ENCODE peak calls at places on chromosome 6, in seven cellular contexts. U, X, G, M, O, Y and J are unnamed samples. For H3K79me1, the result is how much of the 10 kb centered on the place peaks cover.

GRCh38 chr6:29745386-29745785 is 22.2 kb downstream of the HLA-F start:
- DNase-seq in U (no peak), X (no peak), G (no peak), M (no peak), O (no peak), Y (no peak), J (no peak)

GRCh38 chr6:5996701-5997419 is 9.9 kb downstream of the NRN1 start:
- DNase-seq in U (peak), X (no peak), G (peak), M (peak), O (no peak), Y (peak), J (peak)

GRCh38 chr6:141580988-141581387 is 551.7 kb upstream of the GJE1 start:
- DNase-seq in U (peak), X (no peak), G (peak), M (no peak), O (no peak), Y (no peak), J (no peak)

GRCh38 chr6:77638129-77638830 is 14.6 kb upstream of the MEI4 start:
- DNase-seq in U (no peak), X (no peak), G (no peak), M (no peak), O (no peak), Y (no peak), J (no peak)

GRCh38 chr6:152605342-152605741 is 31.8 kb downstream of the SYNE1 start:
- DNase-seq in U (no peak), X (no peak), G (peak), M (no peak), O (no peak), Y (no peak), J (no peak)

GRCh38 chr6:11370191-11371018 is 137.9 kb upstream of the NEDD9 start:
- DNase-seq in U (no peak), X (no peak), G (no peak), M (no peak), O (no peak), Y (no peak), J (no peak)

GRCh38 chr6:39224058-39224457 is 5.2 kb downstream of the KCNK5 start:
- DNase-seq in U (no peak), X (no peak), G (no peak), M (no peak), O (no peak), Y (no peak), J (no peak)

GRCh38 chr6:35128496-35128895 is 12.6 kb downstream of the TCP11 start:
- DNase-seq in U (peak), X (no peak), G (peak), M (no peak), O (no peak), Y (no peak), J (no peak)

GRCh38 chr6:165659945-165660862 is 2.8 kb downstream of the PDE10A start:
- DNase-seq in U (peak), X (no peak), G (peak), M (peak), O (peak), Y (no peak), J (peak)

GRCh38 chr6:140437619-140438345 is 1063.3 kb upstream of the CITED2 start:
- DNase-seq in U (no peak), X (no peak), G (peak), M (no peak), O (peak), Y (no peak), J (peak)

GRCh38 chr6:136072691-136073090 is 177.4 kb downstream of the MTFR2 start:
- DNase-seq in U (no peak), X (no peak), G (no peak), M (no peak), O (no peak), Y (no peak), J (no peak)

GRCh38 chr6:38775870-38776269 is 60.8 kb downstream of the DNAH8 start:
- DNase-seq in U (no peak), X (no peak), G (peak), M (no peak), O (no peak), Y (no peak), J (peak)

GRCh38 chr6:39416026-39416425 is 93.5 kb upstream of the KCNK16 start:
- DNase-seq in U (peak), X (no peak), G (no peak), M (no peak), O (no peak), Y (no peak), J (no peak)

GRCh38 chr6:106870069-106870468 is 104.5 kb downstream of the CD24 start:
- DNase-seq in U (no peak), X (no peak), G (peak), M (no peak), O (peak), Y (no peak), J (peak)

GRCh38 chr6:36463686-36464085 is 20.9 kb downstream of the KCTD20 start:
- DNase-seq in U (no peak), X (no peak), G (peak), M (no peak), O (no peak), Y (no peak), J (no peak)

GRCh38 chr6:122712864-122713612 is 66.5 kb upstream of the FABP7 start:
- DNase-seq in U (no peak), X (no peak), G (peak), M (no peak), O (peak), Y (no peak), J (no peak)

GRCh38 chr6:10644225-10644624 is 50.2 kb downstream of the C6orf52 start:
- DNase-seq in U (no peak), X (no peak), G (no peak), M (no peak), O (no peak), Y (no peak), J (no peak)

GRCh38 chr6:116244284-116244683 is 9.6 kb downstream of the TSPYL4 start:
- DNase-seq in U (no peak), X (no peak), G (no peak), M (no peak), O (no peak), Y (no peak), J (no peak)

GRCh38 chr6:105831321-105831720 is 254.8 kb upstream of the PRDM1 start:
- DNase-seq in U (no peak), X (no peak), G (no peak), M (no peak), O (peak), Y (no peak), J (no peak)

GRCh38 chr6:43950206-43950605 is 177.0 kb downstream of the MRPL14 start:
- DNase-seq in U (no peak), X (no peak), G (no peak), M (peak), O (no peak), Y (peak), J (no peak)

GRCh38 chr6:156839591-156840001 is 62.4 kb downstream of the ARID1B start:
- DNase-seq in U (peak), X (no peak), G (peak), M (no peak), O (peak), Y (no peak), J (no peak)

GRCh38 chr6:3837781-3838180 is 11.4 kb upstream of the FAM50B start:
- DNase-seq in U (no peak), X (no peak), G (no peak), M (no peak), O (no peak), Y (no peak), J (no peak)

GRCh38 chr6:47631248-47632196 is 66.9 kb upstream of the ADGRF4 start:
- DNase-seq in U (peak), X (peak), G (peak), M (no peak), O (peak), Y (no peak), J (peak)

GRCh38 chr6:132491303-132491702 is 21.6 kb downstream of the STX7 start:
- DNase-seq in U (no peak), X (no peak), G (peak), M (no peak), O (no peak), Y (no peak), J (no peak)

GRCh38 chr6:42278131-42278853 is 60.6 kb upstream of the MRPS10 start:
- DNase-seq in U (no peak), X (no peak), G (no peak), M (no peak), O (no peak), Y (no peak), J (no peak)

GRCh38 chr6:45668705-45669104 is 291.0 kb upstream of the SUPT3H start:
- DNase-seq in U (no peak), X (no peak), G (no peak), M (no peak), O (no peak), Y (no peak), J (no peak)

GRCh38 chr6:19394687-19395086 is 442.5 kb upstream of the ID4 start:
- DNase-seq in U (no peak), X (no peak), G (no peak), M (no peak), O (no peak), Y (no peak), J (no peak)

GRCh38 chr6:143592335-143592734 is 80.8 kb upstream of the FUCA2 start:
- DNase-seq in U (peak), X (no peak), G (no peak), M (peak), O (no peak), Y (no peak), J (peak)

GRCh38 chr6:88376759-88377387 is 210.7 kb upstream of the CNR1 start:
- DNase-seq in U (no peak), X (no peak), G (peak), M (no peak), O (peak), Y (no peak), J (no peak)

GRCh38 chr6:14811760-14812428 is 434.0 kb upstream of the JARID2 start:
- DNase-seq in U (no peak), X (no peak), G (peak), M (no peak), O (peak), Y (no peak), J (peak)

GRCh38 chr6:96743496-96743895 is 93.8 kb downstream of the GPR63 start:
- DNase-seq in U (peak), X (no peak), G (no peak), M (no peak), O (no peak), Y (no peak), J (peak)

GRCh38 chr6:113633638-113634037 is 223.5 kb upstream of the MARCKS start:
- DNase-seq in U (no peak), X (no peak), G (no peak), M (no peak), O (no peak), Y (no peak), J (no peak)

GRCh38 chr6:35728663-35729348 is 8.0 kb upstream of the ARMC12 start:
- DNase-seq in U (peak), X (no peak), G (no peak), M (no peak), O (no peak), Y (no peak), J (no peak)

GRCh38 chr6:43608310-43608763 is 20.7 kb downstream of the GTPBP2 start:
- DNase-seq in U (peak), X (peak), G (peak), M (peak), O (peak), Y (peak), J (peak)

DNA sequence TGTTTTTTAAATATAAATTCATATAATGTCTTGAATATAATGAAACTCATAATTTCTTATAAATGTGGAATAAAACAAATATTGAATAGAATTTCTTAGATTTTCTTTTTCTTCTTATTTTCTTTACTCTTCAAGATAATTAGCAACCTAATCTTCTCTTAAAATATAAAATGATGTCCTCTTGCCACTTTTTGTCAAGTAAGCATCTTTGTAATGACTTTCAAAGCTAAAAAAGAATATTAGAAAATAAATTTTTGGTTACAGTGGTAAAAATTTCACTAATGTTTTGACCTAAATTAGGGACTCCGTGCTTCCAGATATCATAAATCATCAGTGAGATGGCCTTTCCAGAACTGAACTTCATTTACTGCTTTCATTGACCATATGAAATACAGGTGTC is 846.4 kb downstream of the FRK start:
- DNase-seq in U (no peak), X (no peak), G (no peak), M (no peak), O (no peak), Y (no peak), J (no peak)
- H3K79me1 ChIP-seq in U (under half), X (under half), G (under half), M (under half), O (under half), Y (under half), J (under half)

GRCh38 chr6:64259372-64259771 is 623.8 kb downstream of the PHF3 start:
- DNase-seq in U (no peak), X (no peak), G (no peak), M (no peak), O (no peak), Y (no peak), J (no peak)
- H2AK5ac ChIP-seq in U (no peak), X (no peak), G (no peak), M (no peak), O (no peak), Y (no peak), J (no peak)

GRCh38 chr6:51983564-51983963 is 103.8 kb downstream of the PKHD1 start:
- DNase-seq in U (no peak), X (no peak), G (no peak), M (no peak), O (no peak), Y (no peak), J (no peak)
- H3K79me1 ChIP-seq in U (under half), X (under half), G (under half), M (under half), O (under half), Y (under half), J (under half)

GRCh38 chr6:57106990-57107389 is 17.0 kb downstream of the ZNF451 start:
- DNase-seq in U (no peak), X (no peak), G (no peak), M (no peak), O (no peak), Y (no peak), J (no peak)
- H2AK5ac ChIP-seq in U (no peak), X (no peak), G (no peak), M (no peak), O (no peak), Y (no peak), J (no peak)

DNA sequence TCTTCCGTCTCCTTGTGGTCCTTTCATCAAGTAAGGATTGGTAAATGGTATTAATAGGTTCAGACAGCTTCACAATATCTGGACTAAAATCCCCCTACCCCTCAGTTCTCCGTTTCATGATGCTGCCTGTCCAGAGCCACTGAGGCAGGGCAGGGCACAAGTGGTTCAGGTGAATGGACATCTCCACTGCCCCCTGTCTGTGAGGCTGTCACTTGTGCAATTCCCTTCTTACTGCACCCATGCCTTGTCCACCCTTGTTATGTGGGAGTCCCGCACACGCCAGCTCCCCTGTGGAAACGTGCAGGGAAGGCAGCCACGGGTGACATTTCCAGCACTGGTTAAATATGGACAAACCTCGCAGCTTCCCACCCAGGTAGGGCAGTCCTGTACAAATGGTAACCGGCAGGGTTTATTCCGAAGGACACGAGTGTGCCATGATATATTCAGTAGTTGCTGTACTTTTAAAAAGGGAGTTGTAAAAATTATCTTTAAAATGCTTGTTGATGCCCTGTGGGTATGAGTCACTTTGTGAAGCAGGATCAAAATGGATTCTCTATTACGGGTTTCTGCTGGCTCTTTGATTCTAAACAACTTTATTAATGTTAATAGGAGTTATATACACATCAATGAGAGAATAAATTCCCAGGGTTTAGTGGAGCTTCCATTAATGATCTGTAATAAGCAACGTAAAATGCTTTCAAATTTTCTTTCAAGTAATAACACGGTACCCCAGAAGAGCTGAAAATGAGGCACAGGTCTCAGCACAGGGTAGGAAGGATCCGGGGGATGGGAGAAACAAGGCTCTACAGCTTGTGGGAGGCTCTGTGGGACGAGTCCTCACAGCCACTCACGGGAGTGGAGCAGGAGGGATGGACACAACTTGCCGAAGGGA is 73.4 kb downstream of the FYN start:
- DNase-seq in U (no peak), X (no peak), G (peak), M (no peak), O (no peak), Y (no peak), J (no peak)
- H3K79me1 ChIP-seq in U (under half), X (under half), G (under half), M (under half), O (under half), Y (under half), J (under half)

GRCh38 chr6:53056273-53056672 is 8.9 kb upstream of the FBXO9 start:
- DNase-seq in U (no peak), X (no peak), G (no peak), M (no peak), O (no peak), Y (no peak), J (no peak)
- H2AK5ac ChIP-seq in U (no peak), X (no peak), G (no peak), M (no peak), O (no peak), Y (no peak), J (no peak)

GRCh38 chr6:56101141-56101553 is 146.2 kb downstream of the COL21A1 start:
- DNase-seq in U (no peak), X (no peak), G (peak), M (no peak), O (peak), Y (no peak), J (peak)

GRCh38 chr6:56102216-56102615 is 145.2 kb downstream of the COL21A1 start:
- DNase-seq in U (no peak), X (no peak), G (no peak), M (no peak), O (no peak), Y (no peak), J (no peak)

GRCh38 chr6:56096454-56096853 is 150.9 kb downstream of the COL21A1 start:
- DNase-seq in U (no peak), X (no peak), G (no peak), M (no peak), O (no peak), Y (no peak), J (no peak)

GRCh38 chr6:56093776-56094175 is 153.6 kb downstream of the COL21A1 start:
- DNase-seq in U (no peak), X (no peak), G (no peak), M (no peak), O (no peak), Y (no peak), J (no peak)

GRCh38 chr6:56096946-56097345 is 150.4 kb downstream of the COL21A1 start:
- DNase-seq in U (no peak), X (no peak), G (no peak), M (no peak), O (no peak), Y (no peak), J (no peak)
- H3K79me1 ChIP-seq in U (under half), X (under half), G (under half), M (under half), O (under half), Y (under half), J (under half)

GRCh38 chr6:71403422-71404134 is 115.0 kb downstream of the OGFRL1 start:
- DNase-seq in U (peak), X (no peak), G (no peak), M (no peak), O (peak), Y (no peak), J (no peak)

GRCh38 chr6:71404145-71404966 is 115.7 kb downstream of the OGFRL1 start:
- DNase-seq in U (peak), X (no peak), G (peak), M (no peak), O (peak), Y (no peak), J (no peak)

GRCh38 chr6:71405416-71405815 is 116.8 kb downstream of the OGFRL1 start:
- DNase-seq in U (no peak), X (no peak), G (no peak), M (no peak), O (no peak), Y (no peak), J (no peak)

GRCh38 chr6:71406871-71407860 is 118.6 kb downstream of the OGFRL1 start:
- DNase-seq in U (peak), X (no peak), G (no peak), M (peak), O (no peak), Y (peak), J (peak)

DNA sequence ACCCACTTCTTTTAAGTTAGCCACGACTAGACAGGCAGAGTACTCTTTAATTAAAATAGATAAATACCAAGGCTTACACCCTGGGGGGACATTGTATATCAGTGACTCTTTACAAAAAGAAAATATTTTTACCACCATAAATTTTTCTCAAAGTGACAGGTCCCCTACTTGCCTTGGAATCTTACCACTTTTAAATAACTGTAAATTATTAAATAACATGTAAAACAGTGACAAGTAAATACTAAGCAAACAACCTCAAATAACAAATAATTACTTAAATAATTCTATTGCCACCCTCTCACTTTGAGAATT is 116.3 kb downstream of the OGFRL1 start:
- DNase-seq in U (no peak), X (no peak), G (no peak), M (no peak), O (no peak), Y (no peak), J (no peak)
- H2AK5ac ChIP-seq in U (no peak), X (no peak), G (no peak), M (no peak), O (no peak), Y (no peak), J (no peak)